ENCODE peak calls at places on chromosomes 1 and 21, in five cellular contexts. U is IMR-90, H is neuronal stem cell, N is mesenchymal stem cell, Y is H9. S is an unnamed sample.

GRCh38 chr1:17437260-17438175 is 2.0 kb downstream of the RCC2 start:
- DNase-seq in U (peak), H (peak), N (peak), Y (no peak), S (peak)

GRCh38 chr1:8055973-8056372 is 29.9 kb upstream of the ERRFI1 start:
- DNase-seq in U (peak), H (no peak), N (peak), Y (no peak), S (no peak)

GRCh38 chr1:228321895-228322294 is 84.7 kb downstream of the TRIM11 start:
- DNase-seq in U (no peak), H (no peak), N (no peak), Y (no peak), S (no peak)

GRCh38 chr1:99737016-99737415 is 29.4 kb downstream of the FRRS1 start:
- DNase-seq in U (peak), H (peak), N (peak), Y (peak), S (peak)

GRCh38 chr1:26358411-26359384 is 4.8 kb upstream of the CRYBG2 start:
- DNase-seq in U (no peak), H (no peak), N (no peak), Y (peak), S (peak)

GRCh38 chr1:231879296-231879695 is 252.7 kb downstream of the DISC1 start:
- DNase-seq in U (no peak), H (no peak), N (no peak), Y (no peak), S (no peak)

GRCh38 chr1:246169019-246169418 is 338.1 kb downstream of the SMYD3 start:
- DNase-seq in U (no peak), H (no peak), N (no peak), Y (no peak), S (no peak)

GRCh38 chr1:205319081-205320018 is 2.2 kb downstream of the NUAK2 start:
- DNase-seq in U (peak), H (no peak), N (peak), Y (no peak), S (no peak)

GRCh38 chr1:29743264-29743663 is 506.9 kb downstream of the PTPRU start:
- DNase-seq in U (no peak), H (no peak), N (no peak), Y (no peak), S (no peak)

GRCh38 chr1:23718482-23718881 is 24.8 kb upstream of the ELOA start:
- DNase-seq in U (peak), H (peak), N (peak), Y (peak), S (peak)

GRCh38 chr1:91015794-91016550 is 5.9 kb downstream of the ZNF644 start:
- DNase-seq in U (peak), H (no peak), N (no peak), Y (no peak), S (no peak)

GRCh38 chr1:21255284-21255942 is 34.9 kb downstream of the ECE1 start:
- DNase-seq in U (peak), H (peak), N (peak), Y (peak), S (peak)

GRCh38 chr1:12477936-12478611 is 139.9 kb downstream of the DHRS3 start:
- DNase-seq in U (peak), H (no peak), N (peak), Y (no peak), S (no peak)

GRCh38 chr21:41630249-41630648 is 122.3 kb upstream of the TMPRSS2 start:
- DNase-seq in U (peak), H (no peak), N (peak), Y (no peak), S (no peak)

GRCh38 chr1:39105841-39106765 is 80.0 kb downstream of the NDUFS5 start:
- DNase-seq in U (no peak), H (no peak), N (peak), Y (peak), S (peak)

GRCh38 chr1:15884477-15884876 is 37.0 kb downstream of the SPEN start:
- DNase-seq in U (no peak), H (no peak), N (no peak), Y (no peak), S (no peak)

GRCh38 chr1:242736569-242736968 is 212.1 kb upstream of the PLD5 start:
- DNase-seq in U (no peak), H (no peak), N (no peak), Y (no peak), S (no peak)

GRCh38 chr1:96145486-96145885 is 576.1 kb upstream of the PTBP2 start:
- DNase-seq in U (no peak), H (no peak), N (peak), Y (no peak), S (no peak)

GRCh38 chr1:100028765-100029164 is 59.0 kb downstream of the SLC35A3 start:
- DNase-seq in U (no peak), H (no peak), N (no peak), Y (no peak), S (no peak)

GRCh38 chr1:156804572-156805243 is 11.9 kb downstream of the SH2D2A start:
- DNase-seq in U (peak), H (no peak), N (peak), Y (no peak), S (peak)

GRCh38 chr1:60129916-60130315 is 56.3 kb upstream of the C1orf87 start:
- DNase-seq in U (no peak), H (no peak), N (no peak), Y (no peak), S (peak)

GRCh38 chr1:93533677-93534076 is 85.8 kb downstream of the FNBP1L start:
- DNase-seq in U (no peak), H (no peak), N (no peak), Y (no peak), S (no peak)

GRCh38 chr1:93955765-93956164 is 46.5 kb upstream of the GCLM start:
- DNase-seq in U (no peak), H (no peak), N (no peak), Y (no peak), S (no peak)

DNA sequence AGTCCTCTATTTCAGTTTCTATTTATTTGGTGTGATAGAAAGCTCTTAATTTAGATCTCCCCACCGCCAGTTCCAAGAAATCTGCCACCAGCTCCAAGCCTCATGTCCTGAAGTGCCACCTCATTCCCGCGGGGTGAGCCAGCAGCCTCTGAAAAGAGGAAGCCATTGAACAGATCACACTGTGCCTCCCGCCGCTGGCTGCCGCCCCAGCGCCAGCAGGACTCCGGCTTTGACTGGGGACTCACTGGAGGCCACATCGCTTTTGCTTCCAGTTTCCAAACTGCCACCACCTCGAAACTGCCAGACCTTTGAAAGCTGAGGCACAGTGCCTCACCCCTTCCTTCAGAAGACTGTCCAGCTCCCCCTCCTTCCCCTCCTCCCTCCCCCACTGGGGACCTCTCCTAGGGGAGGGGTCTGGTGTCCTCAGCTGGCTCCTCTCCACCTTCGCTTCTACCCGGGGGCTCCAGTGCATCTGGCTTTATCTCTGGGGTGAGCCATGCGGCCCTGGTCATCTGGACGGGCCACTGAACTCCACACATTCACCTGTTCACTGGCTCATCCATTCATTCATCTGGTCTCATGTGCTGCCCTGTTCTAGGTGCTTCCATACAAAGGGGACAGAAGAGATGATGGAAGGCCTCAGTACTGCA is 59.0 kb downstream of the VPS26C start:
- DNase-seq in U (no peak), H (no peak), N (no peak), Y (no peak), S (no peak)
- H3K9ac ChIP-seq in U (no peak), H (no peak), N (no peak), Y (no peak), S (no peak)

GRCh38 chr21:45439171-45439872 is 34.4 kb downstream of the COL18A1 start:
- DNase-seq in U (peak), H (peak), N (peak), Y (peak), S (peak)
- H3K4ac ChIP-seq in U (peak), H (no peak), N (no peak), Y (no peak), S (no peak)

GRCh38 chr1:66335125-66335524 is 198.8 kb upstream of the SGIP1 start:
- DNase-seq in U (no peak), H (no peak), N (no peak), Y (no peak), S (no peak)
- H3K9ac ChIP-seq in U (no peak), H (no peak), N (no peak), Y (no peak), S (peak)

DNA sequence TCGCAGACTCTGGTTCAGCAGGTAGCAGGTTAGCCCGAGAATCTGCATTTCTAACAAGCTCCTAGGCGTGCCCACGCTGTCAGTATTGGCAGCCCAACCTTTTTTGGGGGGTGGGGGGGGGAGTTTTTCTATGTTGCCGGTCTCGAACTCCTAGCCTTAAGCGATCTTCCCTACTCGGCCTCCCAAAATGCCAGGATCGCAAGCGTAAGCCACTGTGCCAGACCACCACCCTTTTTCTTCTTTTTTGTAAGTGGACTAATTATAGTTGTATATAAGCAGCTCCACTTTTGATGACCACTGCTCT is 480 bp upstream of the MIS18A start:
- DNase-seq in U (no peak), H (no peak), N (no peak), Y (no peak), S (no peak)
- H3K4ac ChIP-seq in U (peak), H (no peak), N (peak), Y (no peak), S (no peak)

GRCh38 chr1:40161888-40162397 is 756 bp downstream of the RLF start:
- DNase-seq in U (peak), H (no peak), N (no peak), Y (no peak), S (no peak)
- H3K9ac ChIP-seq in U (peak), H (peak), N (peak), Y (peak), S (peak)

DNA sequence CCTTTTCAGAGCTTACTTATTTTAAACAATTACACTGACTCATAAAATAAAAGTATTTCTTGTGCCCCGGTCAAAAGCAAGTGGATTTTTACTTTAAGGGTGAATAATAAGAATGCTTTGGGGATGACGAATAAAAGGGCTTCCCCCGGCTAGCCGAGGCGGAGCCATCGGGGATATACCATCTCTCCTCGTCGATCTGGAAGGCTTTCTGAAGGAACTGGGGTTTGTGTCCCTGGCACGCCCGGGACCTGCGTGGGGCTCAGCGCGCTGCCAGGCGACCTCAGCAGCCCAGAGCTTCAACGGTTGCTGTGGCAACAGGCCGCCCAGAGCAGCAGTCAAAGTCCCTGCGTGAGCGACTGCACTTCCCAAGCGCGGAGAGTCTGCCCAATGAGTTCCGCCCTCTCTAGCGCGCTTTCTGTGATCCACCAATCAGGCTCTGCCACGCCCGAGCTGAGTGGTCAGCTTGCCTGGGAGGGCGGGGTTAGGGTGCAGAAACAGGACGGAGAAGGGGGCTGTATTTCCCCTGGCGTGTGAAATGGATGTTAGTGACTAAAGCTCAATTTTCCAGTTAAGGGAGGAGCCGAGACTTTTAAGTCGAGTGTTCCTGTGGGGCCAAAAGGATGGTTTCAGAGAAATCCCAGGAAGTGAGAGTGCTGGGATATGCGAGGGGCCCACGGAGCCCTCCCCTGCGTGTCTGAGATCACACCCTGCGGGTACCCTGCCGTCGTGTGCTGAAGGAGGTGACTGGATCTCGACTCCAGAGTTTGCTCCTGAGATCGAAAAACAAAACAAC is 33.0 kb upstream of the MGST3 start:
- DNase-seq in U (peak), H (peak), N (peak), Y (peak), S (peak)
- H3K4ac ChIP-seq in U (peak), H (no peak), N (no peak), Y (no peak), S (peak)

GRCh38 chr21:39185157-39185556 is 1.9 kb upstream of the PSMG1 start:
- DNase-seq in U (no peak), H (no peak), N (no peak), Y (no peak), S (no peak)
- H3K9ac ChIP-seq in U (no peak), H (no peak), N (peak), Y (no peak), S (no peak)

DNA sequence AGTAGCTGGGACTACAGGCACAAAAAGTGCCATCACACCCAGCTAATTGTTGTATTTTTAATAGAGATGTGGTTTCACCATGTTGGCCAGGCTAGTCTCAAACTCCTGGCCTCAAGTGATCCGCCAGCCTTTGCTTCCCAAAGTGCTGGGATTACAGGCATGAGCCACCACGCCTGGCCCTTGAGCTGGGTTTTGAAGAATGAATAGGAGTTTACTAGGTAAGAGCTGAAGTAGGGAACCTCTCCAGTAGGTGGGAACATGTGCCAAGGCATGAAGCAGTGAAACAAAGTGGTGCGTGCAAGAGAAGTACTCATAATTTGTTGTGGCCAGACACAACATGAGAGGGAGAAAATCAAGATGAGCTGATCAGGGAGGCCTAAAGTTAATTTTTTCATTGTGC is 55.8 kb downstream of the MAST2 start:
- DNase-seq in U (no peak), H (no peak), N (no peak), Y (no peak), S (no peak)
- H3K4ac ChIP-seq in U (no peak), H (no peak), N (no peak), Y (no peak), S (no peak)

GRCh38 chr1:117051224-117052064 is 8.7 kb upstream of the TTF2 start:
- DNase-seq in U (no peak), H (no peak), N (peak), Y (no peak), S (no peak)
- H3K9ac ChIP-seq in U (no peak), H (no peak), N (peak), Y (no peak), S (no peak)

GRCh38 chr1:3863231-3863935 is 6.1 kb downstream of the DFFB start:
- DNase-seq in U (no peak), H (no peak), N (no peak), Y (no peak), S (no peak)

GRCh38 chr1:3856923-3857790 is at the start of the genes CEP104 and DFFB:
- DNase-seq in U (peak), H (peak), N (peak), Y (peak), S (peak)

GRCh38 chr1:3858231-3858981 is 1.1 kb downstream of the DFFB start:
- DNase-seq in U (peak), H (no peak), N (peak), Y (no peak), S (peak)

GRCh38 chr1:3852711-3853498 is 4.1 kb downstream of the CEP104 start:
- DNase-seq in U (no peak), H (no peak), N (no peak), Y (no peak), S (no peak)

GRCh38 chr1:3857791-3858129 is 484 bp downstream of the DFFB start:
- DNase-seq in U (no peak), H (no peak), N (peak), Y (no peak), S (no peak)
- H3K4ac ChIP-seq in U (peak), H (no peak), N (peak), Y (no peak), S (no peak)